ENCODE peak calls at places on chromosomes 6 and 20, in seven cellular contexts. V is GM12865, Y is fibroblast of the aortic adventitia, M is psoas muscle, D is tibial nerve, T is choroid plexus epithelial cell, R is AG04450. W is an unnamed sample.

GRCh38 chr6:96505363-96505762 is 16.2 kb upstream of the UFL1 start:
- DNase-seq in V (no peak), Y (no peak), M (no peak), D (no peak), T (no peak), R (no peak), W (no peak)

GRCh38 chr20:46749164-46749563 is 39.7 kb downstream of the SLC2A10 start:
- DNase-seq in V (no peak), Y (no peak), M (no peak), D (no peak), T (no peak), R (no peak), W (no peak)

GRCh38 chr20:297925-298754 is 770 bp downstream of the ZCCHC3 start:
- DNase-seq in V (peak), Y (peak), M (peak), D (peak), T (peak), R (no peak), W (peak)

GRCh38 chr20:50304883-50305635 is 114.4 kb downstream of the CEBPB start:
- DNase-seq in V (no peak), Y (peak), M (peak), D (peak), T (peak), R (peak), W (peak)

GRCh38 chr6:148997863-148998262 is 251.0 kb downstream of the UST start:
- DNase-seq in V (no peak), Y (no peak), M (no peak), D (no peak), T (peak), R (no peak), W (peak)

GRCh38 chr20:37406010-37406998 is 60.4 kb downstream of the SRC start:
- DNase-seq in V (peak), Y (no peak), M (no peak), D (no peak), T (no peak), R (no peak), W (no peak)

GRCh38 chr20:36818831-36819230 is 45.3 kb upstream of the DSN1 start:
- DNase-seq in V (no peak), Y (no peak), M (no peak), D (no peak), T (no peak), R (no peak), W (no peak)

GRCh38 chr6:154479388-154480143 is 30.9 kb downstream of the CNKSR3 start:
- DNase-seq in V (no peak), Y (peak), M (no peak), D (no peak), T (peak), R (peak), W (peak)

GRCh38 chr6:151044465-151045441 is 179.3 kb downstream of the MTHFD1L start:
- DNase-seq in V (no peak), Y (peak), M (peak), D (peak), T (peak), R (peak), W (peak)

GRCh38 chr6:10529231-10529801 is 8.2 kb downstream of the GCNT2 start:
- DNase-seq in V (peak), Y (no peak), M (no peak), D (no peak), T (peak), R (no peak), W (no peak)

GRCh38 chr20:45365444-45365970 is 2.6 kb downstream of the SYS1 start:
- DNase-seq in V (no peak), Y (no peak), M (no peak), D (no peak), T (no peak), R (no peak), W (no peak)

GRCh38 chr6:36759177-36759757 is 61.6 kb downstream of the RAB44 start:
- DNase-seq in V (peak), Y (peak), M (peak), D (peak), T (peak), R (peak), W (peak)

GRCh38 chr6:43125119-43125518 is 46.0 kb upstream of the SRF start:
- DNase-seq in V (no peak), Y (peak), M (no peak), D (no peak), T (peak), R (peak), W (peak)

GRCh38 chr20:38277285-38277684 is 16.8 kb upstream of the KIAA1755 start:
- DNase-seq in V (no peak), Y (no peak), M (no peak), D (no peak), T (no peak), R (no peak), W (no peak)

GRCh38 chr6:18585032-18585573 is 198.0 kb downstream of the RNF144B start:
- DNase-seq in V (no peak), Y (peak), M (peak), D (no peak), T (peak), R (no peak), W (peak)

GRCh38 chr20:53679597-53680309 is 86.1 kb upstream of the ZNF217 start:
- DNase-seq in V (no peak), Y (no peak), M (no peak), D (no peak), T (no peak), R (no peak), W (no peak)

GRCh38 chr6:167735498-167736201 is 91.1 kb upstream of the AFDN start:
- DNase-seq in V (no peak), Y (no peak), M (no peak), D (peak), T (peak), R (no peak), W (no peak)

GRCh38 chr6:77650098-77650663 is 2.7 kb upstream of the MEI4 start:
- DNase-seq in V (peak), Y (no peak), M (peak), D (no peak), T (peak), R (no peak), W (no peak)

GRCh38 chr6:56259163-56259562 is 11.8 kb upstream of the COL21A1 start:
- DNase-seq in V (no peak), Y (no peak), M (no peak), D (no peak), T (peak), R (no peak), W (no peak)

GRCh38 chr6:151652338-151652737 is 155.1 kb upstream of the ESR1 start:
- DNase-seq in V (no peak), Y (no peak), M (no peak), D (peak), T (no peak), R (no peak), W (no peak)

GRCh38 chr6:84074988-84075781 is 41.6 kb downstream of the MRAP2 start:
- DNase-seq in V (no peak), Y (peak), M (no peak), D (no peak), T (peak), R (no peak), W (no peak)

GRCh38 chr20:16096756-16097326 is 476.4 kb downstream of the KIF16B start:
- DNase-seq in V (no peak), Y (no peak), M (no peak), D (no peak), T (no peak), R (no peak), W (no peak)

GRCh38 chr20:31643522-31643921 is 5.8 kb downstream of the COX4I2 start:
- DNase-seq in V (no peak), Y (no peak), M (no peak), D (no peak), T (no peak), R (no peak), W (no peak)

GRCh38 chr6:551405-551804 is 105.5 kb downstream of the HUS1B start:
- DNase-seq in V (peak), Y (peak), M (no peak), D (no peak), T (peak), R (no peak), W (no peak)

GRCh38 chr6:159440907-159441703 is 251.9 kb downstream of the SOD2 start:
- DNase-seq in V (no peak), Y (no peak), M (no peak), D (no peak), T (no peak), R (no peak), W (no peak)

GRCh38 chr6:43608310-43608763 is 20.7 kb downstream of the GTPBP2 start:
- DNase-seq in V (peak), Y (peak), M (peak), D (peak), T (peak), R (peak), W (peak)

GRCh38 chr6:159416891-159417540 is 247.8 kb downstream of the FNDC1 start:
- DNase-seq in V (no peak), Y (no peak), M (no peak), D (no peak), T (no peak), R (no peak), W (no peak)

GRCh38 chr6:137697267-137697938 is 169.7 kb upstream of the TNFAIP3 start:
- DNase-seq in V (peak), Y (peak), M (no peak), D (no peak), T (no peak), R (peak), W (peak)

GRCh38 chr6:23086100-23086499 is 516.7 kb downstream of the HDGFL1 start:
- DNase-seq in V (no peak), Y (no peak), M (no peak), D (no peak), T (no peak), R (no peak), W (no peak)

GRCh38 chr6:23077797-23078196 is 508.4 kb downstream of the HDGFL1 start:
- DNase-seq in V (no peak), Y (no peak), M (no peak), D (no peak), T (no peak), R (no peak), W (no peak)

DNA sequence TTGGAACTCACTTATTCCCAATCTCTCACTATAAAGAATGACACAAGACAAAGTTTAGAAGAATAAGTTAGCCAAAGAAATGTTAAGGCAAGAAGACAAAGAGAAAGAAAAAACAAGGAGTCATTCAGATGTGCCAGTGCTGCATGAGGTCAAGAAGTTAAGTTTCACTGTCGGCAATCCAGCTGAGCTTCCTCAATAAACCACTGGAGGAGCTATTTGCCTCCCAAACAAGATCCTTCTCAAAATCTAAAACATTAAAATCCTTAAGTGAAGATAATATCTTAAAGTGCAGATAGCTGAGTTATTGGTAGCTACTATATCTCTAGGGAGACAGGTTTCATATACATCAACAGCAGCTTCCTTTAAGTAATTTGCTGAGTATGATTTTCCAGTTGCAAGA is 512.3 kb downstream of the HDGFL1 start:
- DNase-seq in V (peak), Y (no peak), M (no peak), D (no peak), T (peak), R (no peak), W (no peak)
- TF ChIP-seq CTCF in V (no peak), Y (peak), M (no peak), D (peak), T (peak), R (peak), W (no peak)

DNA sequence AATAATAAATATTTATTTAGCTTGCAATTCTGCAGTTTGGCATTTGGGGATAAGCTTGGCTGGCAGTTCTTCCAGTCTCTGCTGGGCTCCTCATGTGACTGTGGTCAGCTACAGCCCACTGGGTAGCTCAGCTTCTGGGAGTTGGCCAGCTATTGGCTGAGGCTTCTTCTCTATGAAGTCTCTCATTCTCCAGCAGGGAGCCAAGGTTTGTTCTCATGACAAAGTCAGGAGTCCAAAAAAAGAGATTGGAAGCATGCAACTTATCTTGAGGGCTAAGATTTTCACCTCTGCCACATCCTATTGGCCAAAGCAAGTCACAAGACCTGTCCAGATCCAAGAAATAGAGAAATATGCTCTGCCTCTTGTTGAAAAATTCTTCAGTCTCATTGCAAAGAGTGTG is 94.6 kb downstream of the SNAP25 start:
- DNase-seq in V (no peak), Y (peak), M (no peak), D (no peak), T (peak), R (no peak), W (no peak)
- TF ChIP-seq CTCF in V (no peak), Y (no peak), M (no peak), D (no peak), T (no peak), R (no peak), W (no peak)

GRCh38 chr6:91428953-91429560 is 842.2 kb upstream of the MAP3K7 start:
- DNase-seq in V (no peak), Y (no peak), M (no peak), D (no peak), T (no peak), R (no peak), W (no peak)
- TF ChIP-seq CTCF in V (no peak), Y (no peak), M (no peak), D (no peak), T (no peak), R (no peak), W (peak)

DNA sequence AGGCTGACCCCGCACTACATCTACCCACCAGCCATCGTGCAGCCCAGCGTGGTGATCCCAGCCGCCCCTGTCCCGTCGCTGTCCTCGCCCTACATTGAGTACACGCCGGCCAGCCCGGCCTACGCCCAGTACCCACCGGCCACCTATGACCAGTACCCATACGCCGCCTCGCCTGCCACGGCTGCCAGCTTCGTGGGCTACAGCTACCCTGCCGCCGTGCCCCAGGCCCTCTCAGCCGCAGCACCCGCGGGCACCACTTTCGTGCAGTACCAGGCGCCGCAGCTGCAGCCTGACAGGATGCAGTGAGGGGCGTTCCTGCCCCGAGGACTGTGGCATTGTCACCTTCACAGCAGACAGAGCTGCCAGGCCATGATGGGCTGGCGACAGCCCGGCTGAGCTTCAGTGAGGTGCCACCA is 16.4 kb downstream of the RBM38 start:
- DNase-seq in V (no peak), Y (no peak), M (no peak), D (no peak), T (no peak), R (no peak), W (no peak)
- TF ChIP-seq CTCF in V (no peak), Y (no peak), M (no peak), D (no peak), T (no peak), R (no peak), W (no peak)

GRCh38 chr6:80214436-80215022 is 108.1 kb downstream of the BCKDHB start:
- DNase-seq in V (peak), Y (peak), M (no peak), D (no peak), T (peak), R (peak), W (peak)
- TF ChIP-seq CTCF in V (peak), Y (peak), M (peak), D (peak), T (peak), R (peak), W (peak)

GRCh38 chr6:72621243-72622093 is at the start of gene KCNQ5:
- DNase-seq in V (peak), Y (peak), M (peak), D (no peak), T (peak), R (no peak), W (peak)

GRCh38 chr6:72619883-72620696 is 1.8 kb upstream of the KCNQ5 start:
- DNase-seq in V (peak), Y (peak), M (peak), D (no peak), T (peak), R (no peak), W (peak)

GRCh38 chr6:72620866-72621242 is 1.0 kb upstream of the KCNQ5 start:
- DNase-seq in V (no peak), Y (no peak), M (peak), D (no peak), T (no peak), R (no peak), W (no peak)

GRCh38 chr6:72617721-72618120 is 4.1 kb upstream of the KCNQ5 start:
- DNase-seq in V (no peak), Y (no peak), M (no peak), D (no peak), T (no peak), R (no peak), W (no peak)

DNA sequence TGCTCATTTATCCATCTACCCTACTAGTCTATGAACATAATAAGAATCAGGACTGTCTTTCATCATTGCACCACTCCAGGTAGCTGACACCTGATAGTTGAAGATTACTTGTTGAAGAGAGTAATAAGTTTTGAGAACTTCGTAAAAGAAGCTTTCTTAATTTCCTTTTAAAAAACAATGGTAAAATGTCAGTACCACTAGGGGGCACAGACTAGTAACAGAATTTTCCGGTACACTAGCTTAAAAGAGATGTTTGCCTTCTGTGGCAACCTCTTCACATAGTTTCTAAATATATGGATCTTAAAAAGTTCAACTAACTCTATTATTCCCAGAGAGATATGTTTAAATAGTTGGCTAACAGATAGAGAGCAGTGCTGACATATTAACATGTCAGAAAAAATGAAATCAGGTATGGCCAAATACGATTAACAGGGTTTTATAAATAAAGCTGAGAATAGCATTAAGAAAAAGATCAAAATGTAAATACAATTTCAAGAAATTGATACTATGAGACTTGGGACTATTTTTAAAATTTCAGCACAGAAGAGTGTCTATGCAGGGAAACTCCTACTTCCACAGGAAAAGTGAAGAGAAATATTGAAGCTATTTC is 5.4 kb upstream of the KCNQ5 start:
- DNase-seq in V (peak), Y (peak), M (no peak), D (no peak), T (peak), R (no peak), W (peak)
- TF ChIP-seq CTCF in V (peak), Y (peak), M (peak), D (peak), T (peak), R (peak), W (peak)